ENCODE peak calls at places on chromosomes 6 and 20, in nine cellular contexts. P, L, S, I, F, G, C, J and Y are unnamed samples.

GRCh38 chr6:144063246-144063743 is 32.1 kb downstream of the SF3B5 start:
- DNase-seq in P (no peak), L (no peak), S (no peak), I (no peak), F (no peak), G (no peak), C (no peak), J (no peak), Y (no peak)

GRCh38 chr6:28488916-28489365 is 26.7 kb downstream of the GPX6 start:
- DNase-seq in P (peak), L (peak), S (no peak), I (no peak), F (no peak), G (no peak), C (peak), J (no peak), Y (peak)

GRCh38 chr6:40074292-40075050 is 140.2 kb upstream of the MOCS1 start:
- DNase-seq in P (no peak), L (no peak), S (no peak), I (no peak), F (no peak), G (no peak), C (no peak), J (no peak), Y (no peak)

GRCh38 chr6:52389626-52390360 is 27.8 kb downstream of the PAQR8 start:
- DNase-seq in P (peak), L (peak), S (no peak), I (no peak), F (no peak), G (no peak), C (peak), J (no peak), Y (peak)

GRCh38 chr20:40690836-40691565 is 2.0 kb upstream of the MAFB start:
- DNase-seq in P (no peak), L (no peak), S (no peak), I (no peak), F (no peak), G (no peak), C (no peak), J (no peak), Y (no peak)

GRCh38 chr6:52609968-52610367 is 33.1 kb upstream of the TRAM2 start:
- DNase-seq in P (no peak), L (no peak), S (no peak), I (no peak), F (no peak), G (no peak), C (no peak), J (no peak), Y (no peak)

GRCh38 chr20:35329435-35330139 is 37.4 kb upstream of the FAM83C start:
- DNase-seq in P (no peak), L (peak), S (no peak), I (no peak), F (peak), G (no peak), C (peak), J (no peak), Y (no peak)

GRCh38 chr6:148835920-148836441 is 89.2 kb downstream of the UST start:
- DNase-seq in P (peak), L (peak), S (no peak), I (no peak), F (no peak), G (no peak), C (no peak), J (no peak), Y (no peak)

GRCh38 chr6:33298773-33299236 is at the start of gene RGL2:
- DNase-seq in P (peak), L (peak), S (peak), I (no peak), F (no peak), G (peak), C (no peak), J (peak), Y (peak)

GRCh38 chr6:78995946-78996345 is 82.1 kb downstream of the PHIP start:
- DNase-seq in P (no peak), L (no peak), S (no peak), I (no peak), F (no peak), G (no peak), C (peak), J (no peak), Y (no peak)

GRCh38 chr20:24610341-24611115 is 141.1 kb downstream of the SYNDIG1 start:
- DNase-seq in P (no peak), L (no peak), S (no peak), I (no peak), F (no peak), G (no peak), C (peak), J (no peak), Y (no peak)

GRCh38 chr20:25076731-25077609 is 5.0 kb downstream of the VSX1 start:
- DNase-seq in P (no peak), L (peak), S (no peak), I (peak), F (peak), G (no peak), C (peak), J (no peak), Y (no peak)

GRCh38 chr6:41813469-41813868 is 26.0 kb downstream of the TOMM6 start:
- DNase-seq in P (no peak), L (no peak), S (no peak), I (no peak), F (no peak), G (no peak), C (no peak), J (no peak), Y (no peak)

GRCh38 chr6:35522660-35523658 is 10.3 kb upstream of the TULP1 start:
- DNase-seq in P (peak), L (peak), S (peak), I (no peak), F (peak), G (peak), C (peak), J (peak), Y (peak)